ENCODE peak calls at places on chromosome 2, in six cellular contexts. Q, G, R, F, L and K are unnamed samples. For H3K4me1 and H3K36me3, the result is how much of the 10 kb centered on the place peaks cover.

GRCh38 chr2:77016964-77017363 is 505.2 kb downstream of the LRRTM4 start:
- DNase-seq in R (no peak), F (no peak), Q (no peak), L (no peak), G (no peak), K (no peak)

GRCh38 chr2:103004426-103004942 is 242.7 kb downstream of the TMEM182 start:
- DNase-seq in R (no peak), G (no peak), F (no peak), L (no peak), Q (no peak), K (no peak)

GRCh38 chr2:31764169-31764568 is 183.4 kb upstream of the SRD5A2 start:
- DNase-seq in R (no peak), L (no peak), F (no peak), G (no peak), Q (no peak), K (no peak)

GRCh38 chr2:112614201-112614840 is 29.9 kb downstream of the CHCHD5 start:
- DNase-seq in L (no peak), Q (no peak), R (no peak), F (peak), G (peak), K (peak)

GRCh38 chr2:54897420-54898310 is 152.6 kb downstream of the RTN4 start:
- DNase-seq in L (no peak), Q (no peak), R (no peak), G (no peak), F (no peak), K (no peak)

GRCh38 chr2:118854507-118855300 is 7.3 kb upstream of the EN1 start:
- DNase-seq in F (no peak), R (no peak), G (no peak), Q (no peak), L (no peak), K (no peak)

GRCh38 chr2:101219281-101219680 is 33.4 kb upstream of the CNOT11 start:
- DNase-seq in F (no peak), R (no peak), G (no peak), L (no peak), Q (no peak), K (no peak)

GRCh38 chr2:174023591-174024523 is 58.7 kb upstream of the SP3 start:
- DNase-seq in G (peak), Q (no peak), F (peak), L (peak), R (no peak), K (peak)

GRCh38 chr2:14925471-14925870 is 293.0 kb downstream of the LRATD1 start:
- DNase-seq in L (no peak), G (no peak), F (no peak), R (no peak), Q (no peak), K (no peak)

GRCh38 chr2:16123421-16123820 is 183.1 kb downstream of the MYCN start:
- DNase-seq in F (no peak), G (no peak), R (no peak), L (no peak), Q (no peak), K (no peak)

GRCh38 chr2:227849906-227850305 is 21.5 kb upstream of the DAW1 start:
- DNase-seq in Q (no peak), G (no peak), R (no peak), L (no peak), F (no peak), K (no peak)

GRCh38 chr2:171706152-171706803 is 19.0 kb downstream of the DYNC1I2 start:
- DNase-seq in R (no peak), L (no peak), F (peak), Q (no peak), G (no peak), K (no peak)

GRCh38 chr2:208062113-208062512 is 36.8 kb upstream of the PLEKHM3 start:
- DNase-seq in F (peak), R (no peak), G (no peak), Q (no peak), L (no peak), K (no peak)

GRCh38 chr2:231152800-231153557 is 28.1 kb upstream of the HTR2B start:
- DNase-seq in R (no peak), Q (no peak), F (no peak), L (no peak), G (no peak), K (no peak)

GRCh38 chr2:47784349-47784851 is 1.5 kb downstream of the MSH6 start:
- DNase-seq in G (no peak), Q (no peak), L (no peak), R (no peak), F (no peak), K (no peak)

GRCh38 chr2:121925466-121925865 is 170.0 kb downstream of the TSN start:
- DNase-seq in L (no peak), Q (no peak), F (no peak), R (no peak), G (no peak), K (no peak)

GRCh38 chr2:106343274-106343673 is 124.9 kb downstream of the RGPD3 start:
- DNase-seq in F (no peak), R (no peak), G (no peak), Q (no peak), L (no peak), K (no peak)

GRCh38 chr2:161677634-161678033 is 53.4 kb downstream of the SLC4A10 start:
- DNase-seq in G (no peak), R (no peak), L (no peak), Q (no peak), F (no peak), K (no peak)

GRCh38 chr2:102289129-102289528 is 22.2 kb upstream of the IL1RL1 start:
- DNase-seq in R (no peak), Q (no peak), G (no peak), L (no peak), F (no peak), K (no peak)

GRCh38 chr2:71129114-71129890 is 727 bp downstream of the MCEE start:
- DNase-seq in R (no peak), G (no peak), F (no peak), Q (no peak), L (no peak), K (no peak)

GRCh38 chr2:21800356-21800755 is 676.6 kb downstream of the TDRD15 start:
- DNase-seq in F (no peak), Q (no peak), L (no peak), G (no peak), R (no peak), K (no peak)

GRCh38 chr2:46097714-46098480 is 199.3 kb upstream of the EPAS1 start:
- DNase-seq in F (peak), L (peak), G (peak), R (peak), Q (no peak), K (no peak)

GRCh38 chr2:216991563-216991962 is 131.7 kb upstream of the TNP1 start:
- DNase-seq in F (no peak), R (no peak), G (peak), L (no peak), Q (no peak), K (no peak)

GRCh38 chr2:229686122-229686919 is 28.0 kb downstream of the DNER start:
- DNase-seq in L (no peak), R (no peak), G (no peak), Q (no peak), F (no peak), K (no peak)

GRCh38 chr2:39452396-39452795 is 15.3 kb upstream of the MAP4K3 start:
- DNase-seq in G (no peak), R (no peak), L (no peak), Q (no peak), F (no peak), K (no peak)

GRCh38 chr2:112705576-112705975 is 15.2 kb upstream of the NT5DC4 start:
- DNase-seq in G (no peak), Q (no peak), R (no peak), L (no peak), F (no peak), K (no peak)

GRCh38 chr2:126945118-126945517 is 46.4 kb downstream of the TEX51 start:
- DNase-seq in G (no peak), Q (no peak), L (no peak), F (no peak), R (no peak), K (no peak)

GRCh38 chr2:163551974-163552373 is 183.8 kb downstream of the FIGN start:
- DNase-seq in L (no peak), R (no peak), F (no peak), Q (no peak), G (no peak), K (no peak)

GRCh38 chr2:144459937-144460336 is 60.0 kb downstream of the ZEB2 start:
- DNase-seq in Q (no peak), L (no peak), G (no peak), R (no peak), F (no peak), K (no peak)

GRCh38 chr2:192127434-192127833 is 67.3 kb downstream of the TMEFF2 start:
- DNase-seq in L (no peak), R (no peak), Q (no peak), F (no peak), G (no peak), K (no peak)

GRCh38 chr2:207813221-207813916 is 43.7 kb upstream of the FZD5 start:
- DNase-seq in Q (no peak), F (no peak), G (no peak), L (no peak), R (no peak), K (no peak)

GRCh38 chr2:71602581-71602980 is 149.2 kb downstream of the DYSF start:
- DNase-seq in Q (no peak), R (no peak), G (peak), F (no peak), L (no peak), K (peak)

GRCh38 chr2:40213616-40214015 is 238.3 kb downstream of the SLC8A1 start:
- DNase-seq in G (no peak), R (no peak), F (no peak), Q (no peak), L (no peak), K (no peak)

GRCh38 chr2:113137827-113138226 is 10.4 kb downstream of the IL1RN start:
- DNase-seq in G (no peak), Q (no peak), L (no peak), F (no peak), R (no peak), K (no peak)

DNA sequence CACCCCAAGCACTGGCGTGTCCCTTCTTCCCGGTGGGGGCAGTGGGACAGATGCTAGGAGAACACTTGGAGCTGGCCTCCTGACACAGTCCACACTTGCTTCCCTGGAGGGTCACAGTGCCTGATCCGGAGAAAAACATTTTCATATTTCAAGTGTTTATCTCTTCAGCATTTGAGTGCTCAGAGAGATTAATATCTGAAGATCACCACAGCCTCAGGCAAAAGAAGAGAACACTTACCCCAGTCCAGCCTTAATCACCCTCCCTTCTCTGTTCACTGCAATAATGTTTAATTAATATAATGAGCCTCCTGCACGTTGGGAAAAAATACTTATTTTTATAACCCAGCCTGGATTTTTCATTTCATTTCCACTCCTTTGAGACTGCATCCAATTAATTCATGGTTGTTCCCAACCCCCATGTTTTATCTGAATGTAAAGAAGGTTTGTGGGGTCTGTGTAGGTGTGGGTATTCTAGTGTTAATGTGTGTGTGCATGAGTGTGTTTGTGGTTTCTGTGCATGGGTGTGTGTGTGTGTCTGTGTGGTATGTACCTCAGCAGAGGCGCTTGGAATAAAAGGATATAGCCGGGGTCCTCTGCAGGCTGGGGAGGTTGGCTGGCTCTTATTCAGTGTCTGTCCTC is 72.1 kb downstream of the NRP2 start:
- DNase-seq in G (no peak), L (no peak), Q (no peak), F (no peak), R (no peak), K (no peak)
- H3K4me1 ChIP-seq in G (under half), L (under half), Q (under half), F (under half), R (under half), K (under half)

GRCh38 chr2:20207051-20207450 is 17.9 kb downstream of the SDC1 start:
- DNase-seq in G (no peak), Q (no peak), L (no peak), R (no peak), F (no peak), K (no peak)
- TF ChIP-seq POLR2AphosphoS5 in G (no peak), Q (no peak), L (no peak), R (no peak), F (no peak), K (peak)

DNA sequence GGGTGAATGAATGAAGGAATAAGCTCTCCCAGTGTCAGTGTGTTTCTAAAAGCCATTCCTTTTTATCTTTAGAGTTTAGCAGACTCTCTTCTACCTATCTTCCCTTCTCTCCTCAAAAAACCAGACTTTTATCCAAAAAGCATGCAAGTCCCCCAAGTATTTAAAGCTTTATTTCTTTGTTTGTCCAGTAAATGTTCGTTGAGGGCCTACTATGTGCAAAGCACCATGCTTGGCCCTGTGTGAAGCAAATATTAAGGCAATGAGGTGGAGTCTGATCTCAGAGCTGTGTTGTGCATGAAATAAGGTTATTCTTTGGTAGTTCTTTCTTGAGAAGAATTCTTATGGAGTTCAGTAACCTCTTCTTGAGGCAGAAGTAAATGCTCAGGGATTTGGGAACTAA is 28.3 kb upstream of the CASP10 start:
- DNase-seq in R (no peak), F (no peak), Q (no peak), L (no peak), G (no peak), K (no peak)
- H3K36me3 ChIP-seq in R (under half), F (half or more), Q (under half), L (half or more), G (under half), K (half or more)

GRCh38 chr2:61854435-61855177 is 746 bp upstream of the FAM161A start:
- DNase-seq in F (peak), G (peak), L (peak), R (peak), Q (peak), K (peak)
- H3K4me1 ChIP-seq in F (under half), G (under half), L (under half), R (under half), Q (under half), K (under half)

GRCh38 chr2:10170256-10170655 is 47.7 kb downstream of the RRM2 start:
- DNase-seq in F (no peak), R (no peak), L (no peak), Q (no peak), G (no peak), K (peak)
- TF ChIP-seq POLR2AphosphoS5 in F (no peak), R (no peak), L (no peak), Q (no peak), G (no peak), K (no peak)

GRCh38 chr2:233186851-233187250 is 64.6 kb upstream of the ATG16L1 start:
- DNase-seq in F (no peak), L (no peak), G (no peak), R (no peak), Q (no peak), K (no peak)

GRCh38 chr2:233184669-233185068 is 66.8 kb upstream of the ATG16L1 start:
- DNase-seq in L (no peak), F (no peak), G (no peak), Q (no peak), R (no peak), K (no peak)

GRCh38 chr2:233183869-233184418 is 67.5 kb upstream of the ATG16L1 start:
- DNase-seq in G (no peak), L (no peak), R (no peak), F (peak), Q (no peak), K (no peak)

GRCh38 chr2:233185963-233186362 is 65.5 kb upstream of the ATG16L1 start:
- DNase-seq in F (no peak), L (no peak), G (no peak), Q (no peak), R (no peak), K (no peak)

DNA sequence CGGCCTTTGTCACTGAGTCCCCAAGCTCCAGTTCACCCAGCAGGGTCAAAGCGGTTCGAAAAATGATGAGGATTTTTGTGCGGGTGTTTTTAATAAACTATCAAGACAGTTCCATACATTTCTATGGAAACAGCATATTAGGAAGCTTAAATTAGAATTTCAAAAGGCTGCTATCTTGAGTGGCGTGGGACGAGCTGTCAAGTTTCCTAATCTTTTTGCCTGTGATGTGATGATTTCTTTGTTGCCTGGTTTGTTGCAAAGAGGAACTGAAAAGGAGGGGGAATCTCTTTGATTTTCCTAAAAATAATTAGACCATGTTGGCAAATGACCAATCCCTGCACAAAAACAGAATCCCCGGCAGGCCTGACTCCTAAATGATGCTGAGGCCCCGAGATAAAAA is 66.2 kb upstream of the ATG16L1 start:
- DNase-seq in R (no peak), L (no peak), G (no peak), Q (no peak), F (no peak), K (no peak)
- H3K36me3 ChIP-seq in R (under half), L (half or more), G (under half), Q (under half), F (half or more), K (half or more)

DNA sequence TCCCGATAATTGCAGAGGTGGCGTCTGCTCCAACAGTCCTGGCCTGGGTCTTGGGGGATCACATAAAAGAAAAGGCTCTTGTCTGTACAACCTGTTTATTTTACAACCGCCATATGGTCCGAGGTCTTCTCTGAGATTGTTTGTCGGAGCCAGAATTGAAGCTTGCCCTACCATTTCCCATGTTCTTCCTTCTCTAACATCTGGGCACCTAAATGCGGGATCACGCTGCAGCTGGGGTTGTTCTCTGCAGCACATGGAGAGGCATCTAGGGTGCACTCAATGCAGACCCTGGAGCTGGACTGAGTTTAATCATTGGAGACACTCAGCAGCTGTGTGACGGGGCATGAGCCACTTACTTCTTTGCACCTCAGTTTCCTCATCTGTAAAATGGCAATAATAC is 107.7 kb downstream of the ACKR3 start:
- DNase-seq in L (peak), R (no peak), Q (no peak), F (no peak), G (no peak), K (no peak)
- H3K4me1 ChIP-seq in L (under half), R (under half), Q (under half), F (under half), G (under half), K (under half)

GRCh38 chr2:224927671-224928173 is 114.5 kb downstream of the DOCK10 start:
- DNase-seq in L (peak), Q (no peak), G (no peak), F (no peak), R (no peak), K (peak)
- TF ChIP-seq POLR2AphosphoS5 in L (no peak), Q (no peak), G (no peak), F (no peak), R (no peak), K (no peak)